ENCODE peak calls at places on chromosomes 16 and 17, in seven cellular contexts. A is keratinocyte, B is colonic mucosa, L is neural progenitor cell, G is fibroblast of lung, T is lung, P is NT2/D1. D is an unnamed sample. For H3K4me1, the result is how much of the 10 kb centered on the place peaks cover.

GRCh38 chr17:66507982-66508760 is 205.8 kb downstream of the PRKCA start:
- DNase-seq in B (no peak), A (no peak), T (no peak), P (no peak), L (no peak), G (peak), D (no peak)

GRCh38 chr16:68386628-68387027 is 61.7 kb downstream of the SMPD3 start:
- DNase-seq in B (peak), P (no peak), A (no peak), L (no peak), G (no peak), T (no peak), D (no peak)

GRCh38 chr17:82370471-82371332 is 863 bp upstream of the UTS2R start:
- DNase-seq in A (no peak), B (no peak), P (no peak), T (no peak), L (no peak), G (no peak), D (no peak)

GRCh38 chr17:56319531-56319930 is 166.3 kb downstream of the ANKFN1 start:
- DNase-seq in B (no peak), L (peak), T (no peak), G (peak), P (peak), A (peak), D (no peak)

GRCh38 chr17:76714822-76715461 is 4.2 kb upstream of the MXRA7 start:
- DNase-seq in B (peak), P (no peak), T (peak), L (peak), A (no peak), G (no peak), D (peak)

GRCh38 chr16:720507-720989 is 398 bp upstream of the ANTKMT start:
- DNase-seq in T (no peak), L (peak), G (peak), P (peak), A (no peak), B (peak), D (peak)

GRCh38 chr17:63550816-63551639 is 751 bp downstream of the DCAF7 start:
- DNase-seq in T (no peak), B (peak), G (peak), P (no peak), L (peak), A (no peak), D (peak)

GRCh38 chr17:59002848-59003247 is 103.8 kb downstream of the TRIM37 start:
- DNase-seq in G (peak), B (no peak), P (no peak), L (no peak), A (no peak), T (no peak), D (no peak)

GRCh38 chr17:29127840-29128239 is 52.4 kb downstream of the MYO18A start:
- DNase-seq in A (no peak), L (peak), T (no peak), P (no peak), B (no peak), G (no peak), D (no peak)

GRCh38 chr16:5560084-5560483 is 462.5 kb upstream of the EEF2KMT start:
- DNase-seq in L (no peak), B (no peak), A (no peak), P (no peak), G (no peak), T (no peak), D (no peak)

GRCh38 chr17:64585146-64585545 is 77.0 kb downstream of the SMURF2 start:
- DNase-seq in B (no peak), A (no peak), P (no peak), T (no peak), G (no peak), L (no peak), D (no peak)

GRCh38 chr17:10192500-10192899 is 5.9 kb downstream of the GAS7 start:
- DNase-seq in P (no peak), A (no peak), G (no peak), T (no peak), B (no peak), L (no peak), D (no peak)

GRCh38 chr17:14361945-14362508 is 61.1 kb downstream of the HS3ST3B1 start:
- DNase-seq in B (no peak), A (no peak), T (no peak), L (no peak), G (no peak), P (no peak), D (no peak)

GRCh38 chr17:3890893-3891219 is 2.0 kb downstream of the CAMKK1 start:
- DNase-seq in G (no peak), L (no peak), T (no peak), B (no peak), A (no peak), P (no peak), D (no peak)

GRCh38 chr17:3893003-3893719 is at the start of gene CAMKK1:
- DNase-seq in G (peak), B (peak), L (peak), T (peak), P (peak), A (no peak), D (peak)

GRCh38 chr17:3890082-3890892 is 2.6 kb downstream of the CAMKK1 start:
- DNase-seq in A (peak), T (peak), G (peak), B (peak), P (no peak), L (no peak), D (peak)

GRCh38 chr17:3892095-3892998 is 506 bp downstream of the CAMKK1 start:
- DNase-seq in L (peak), G (peak), B (peak), T (peak), A (no peak), P (no peak), D (peak)

DNA sequence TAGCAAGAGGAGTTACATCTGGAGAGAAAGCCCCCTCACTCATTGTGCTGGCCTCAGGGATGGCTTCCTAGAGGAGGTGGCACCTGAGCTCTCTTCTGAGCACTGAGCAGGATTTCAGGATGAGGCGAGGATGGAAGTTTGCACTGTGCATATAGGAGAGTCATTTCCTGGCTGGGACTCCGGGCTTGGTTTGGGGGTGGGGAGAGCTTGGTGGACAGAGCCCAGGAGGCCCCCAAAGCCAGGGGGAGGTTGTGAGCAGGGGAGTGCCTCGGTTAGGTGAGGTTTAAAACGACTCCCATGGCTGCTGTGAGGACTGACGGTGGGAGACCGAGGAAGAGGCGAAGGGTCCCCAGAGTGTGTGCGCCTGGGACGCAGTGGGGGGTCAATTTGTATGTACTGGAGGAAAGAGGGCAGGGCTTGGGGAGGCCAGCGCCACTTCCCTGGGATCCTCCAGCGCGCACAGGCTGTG is 1.2 kb downstream of the CAMKK1 start:
- DNase-seq in B (no peak), T (no peak), P (no peak), G (no peak), A (no peak), L (no peak), D (no peak)
- H3K4me1 ChIP-seq in B (under half), T (under half), P (under half), G (under half), A (half or more), L (under half), D (half or more)

GRCh38 chr17:1495265-1495664 is 2.8 kb upstream of the MYO1C start:
- DNase-seq in L (no peak), B (no peak), T (no peak), G (peak), P (no peak), A (no peak), D (peak)
- H3K4me1 ChIP-seq in L (under half), B (under half), T (under half), G (under half), P (under half), A (under half), D (under half)

GRCh38 chr16:88961031-88961430 is 16.0 kb downstream of the CBFA2T3 start:
- DNase-seq in L (no peak), G (no peak), P (no peak), B (no peak), A (no peak), T (no peak), D (no peak)
- H3K4me1 ChIP-seq in L (under half), G (under half), P (under half), B (under half), A (under half), T (under half), D (under half)

GRCh38 chr17:80029235-80029974 is 6.3 kb downstream of the TBC1D16 start:
- DNase-seq in T (peak), L (no peak), A (no peak), G (peak), B (peak), P (no peak), D (peak)
- H3K4me1 ChIP-seq in T (under half), L (under half), A (under half), G (under half), B (under half), P (under half), D (under half)

GRCh38 chr17:79029327-79030009 is 5.5 kb downstream of the C1QTNF1 start:
- DNase-seq in T (no peak), G (no peak), A (no peak), L (no peak), P (no peak), B (no peak), D (no peak)

GRCh38 chr17:79026345-79027273 is 2.6 kb downstream of the C1QTNF1 start:
- DNase-seq in B (peak), T (no peak), L (no peak), G (peak), P (no peak), A (no peak), D (no peak)

GRCh38 chr17:79027925-79028491 is 4.0 kb downstream of the C1QTNF1 start:
- DNase-seq in T (no peak), L (no peak), B (no peak), A (no peak), G (no peak), P (no peak), D (no peak)

GRCh38 chr17:79028496-79029326 is 4.7 kb downstream of the C1QTNF1 start:
- DNase-seq in G (no peak), T (no peak), L (no peak), P (no peak), A (no peak), B (no peak), D (no peak)

GRCh38 chr17:79027274-79027924 is 3.4 kb downstream of the C1QTNF1 start:
- DNase-seq in B (no peak), T (no peak), A (no peak), G (no peak), P (no peak), L (no peak), D (no peak)
- H3K4me1 ChIP-seq in B (under half), T (under half), A (under half), G (under half), P (under half), L (under half), D (under half)

DNA sequence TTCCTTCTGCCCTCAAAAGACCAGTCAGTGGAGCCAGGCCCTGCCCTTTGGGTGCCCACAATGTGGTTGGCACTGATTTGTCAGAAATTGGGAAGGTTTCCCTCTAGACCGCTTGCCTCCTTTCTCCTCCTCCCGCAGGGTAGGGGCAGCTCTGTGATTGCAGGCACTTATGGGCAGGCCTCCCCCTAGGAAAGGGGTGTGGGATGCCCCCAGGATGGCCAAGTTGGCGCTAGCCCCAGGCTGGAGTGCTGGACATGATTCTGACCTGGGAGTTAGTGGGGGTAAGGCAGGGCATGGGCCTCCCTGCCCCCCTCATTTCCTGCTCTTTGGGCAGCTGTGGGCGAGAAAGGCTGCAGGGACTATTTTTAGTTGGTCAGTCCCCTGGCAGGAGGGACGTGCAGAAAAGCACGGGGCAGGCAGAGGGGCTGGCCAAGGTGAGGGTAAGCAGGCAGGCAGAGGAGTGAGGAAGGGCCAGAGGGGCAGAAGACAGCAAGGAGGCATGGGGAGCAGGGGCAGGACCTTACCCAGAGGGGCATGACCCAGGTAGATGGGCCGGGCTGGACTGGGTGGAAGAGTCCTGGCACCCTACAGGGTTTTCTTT is 3.3 kb downstream of the RARA start:
- DNase-seq in L (no peak), A (no peak), G (no peak), T (no peak), B (no peak), P (no peak), D (peak)
- H3K4me1 ChIP-seq in L (half or more), A (half or more), G (half or more), T (half or more), B (under half), P (under half), D (half or more)

DNA sequence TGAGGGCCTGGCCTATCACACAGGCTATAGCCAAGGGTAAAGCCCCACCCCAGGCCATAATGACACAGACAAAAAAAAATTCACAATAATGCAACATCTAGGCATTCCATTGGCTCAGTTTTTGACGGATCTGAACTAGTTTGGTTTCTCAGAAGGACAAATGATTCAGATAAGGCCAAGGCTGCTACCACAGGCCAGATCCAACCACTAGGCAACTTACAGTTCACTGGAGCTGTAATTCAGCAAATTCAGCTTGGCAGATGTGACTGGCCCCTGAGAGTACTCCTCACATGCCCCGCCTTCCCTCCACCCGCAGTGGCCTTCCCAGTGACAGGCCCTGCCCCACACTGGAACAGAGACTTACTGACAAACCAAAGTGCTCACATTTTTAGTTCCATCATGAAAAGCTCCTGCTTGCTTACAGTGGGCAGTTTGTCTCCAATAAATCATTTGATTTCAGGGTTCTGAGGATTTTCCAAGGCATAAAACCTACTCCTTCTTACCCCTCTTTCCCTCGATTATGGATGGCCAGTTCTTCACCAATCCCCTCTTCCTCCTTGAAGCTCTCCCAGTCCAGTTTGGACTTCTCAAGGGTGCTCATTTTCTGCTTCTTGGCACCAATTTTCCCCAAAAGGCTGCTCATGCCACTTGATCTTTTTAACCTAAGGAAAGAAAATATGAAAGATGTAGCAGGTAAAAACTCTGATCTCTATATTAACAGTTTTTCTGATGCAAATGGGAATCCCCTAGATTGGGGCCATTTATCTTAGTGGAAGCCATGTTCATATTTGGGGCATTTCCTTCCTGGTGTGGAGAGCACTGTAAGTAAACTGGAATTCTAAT is 53.3 kb upstream of the BCAR1 start:
- DNase-seq in A (peak), T (no peak), B (peak), P (no peak), L (no peak), G (peak), D (peak)
- H3K4me1 ChIP-seq in A (half or more), T (under half), B (under half), P (under half), L (under half), G (under half), D (under half)

DNA sequence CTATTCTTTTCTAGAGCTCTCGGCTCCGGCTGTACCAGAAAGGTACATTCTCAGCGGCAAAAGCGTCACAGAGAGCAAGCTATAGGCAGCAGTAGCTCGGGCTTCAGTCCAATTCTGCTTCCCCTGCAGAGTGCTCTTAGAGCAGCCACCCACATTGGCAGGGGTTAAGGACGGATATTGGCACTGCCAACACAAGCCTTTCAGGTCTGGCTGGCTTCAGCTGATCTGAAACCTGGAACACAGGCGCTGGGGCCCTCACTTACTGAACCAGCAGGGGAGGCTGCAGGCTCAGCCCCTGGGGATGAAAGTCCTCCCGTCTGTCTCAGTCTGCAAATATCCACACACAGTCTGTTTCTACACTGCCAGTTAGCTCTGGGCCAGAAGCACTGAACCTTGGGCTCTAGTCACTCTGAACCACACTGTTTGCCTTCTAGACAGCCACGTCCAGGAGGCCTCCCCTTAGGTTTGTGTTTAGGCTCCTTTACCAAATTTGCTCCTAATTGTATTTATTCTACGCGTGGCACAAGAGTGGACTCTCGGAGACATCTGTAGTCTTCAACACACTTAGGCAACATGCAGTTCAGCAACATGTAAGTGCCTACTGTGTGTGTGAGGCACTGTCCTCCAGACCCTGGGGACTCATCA is 40.1 kb downstream of the HIC1 start:
- DNase-seq in L (peak), P (no peak), B (no peak), A (no peak), T (peak), G (peak), D (peak)
- H3K4me1 ChIP-seq in L (under half), P (under half), B (under half), A (under half), T (under half), G (under half), D (under half)

D was measured in thyroid gland.